ENCODE peak calls at places on chromosomes 3 and 15, in eight cellular contexts. One of them, this sample, is unnamed.

GRCh38 chr3:53773330-53773583 is 73.0 kb downstream of the CHDH start:
- DNase-seq in A549: no peak
- DNase-seq in neural crest cell: no peak
- DNase-seq in GM10248: no peak
- DNase-seq in NB4: no peak
- DNase-seq in cardiac fibroblast: no peak
- DNase-seq in HCT116: no peak
- DNase-seq in right atrium auricular region: no peak
- DNase-seq in this sample: no peak

GRCh38 chr15:99594916-99595315 is 29.1 kb downstream of the MEF2A start:
- DNase-seq in GM10248: no peak
- DNase-seq in right atrium auricular region: no peak
- DNase-seq in HCT116: no peak
- DNase-seq in neural crest cell: no peak
- DNase-seq in A549: no peak
- DNase-seq in NB4: no peak
- DNase-seq in cardiac fibroblast: no peak
- DNase-seq in this sample: no peak

GRCh38 chr3:173744479-173744878 is 346.9 kb downstream of the NLGN1 start:
- DNase-seq in HCT116: no peak
- DNase-seq in neural crest cell: no peak
- DNase-seq in GM10248: no peak
- DNase-seq in A549: no peak
- DNase-seq in cardiac fibroblast: no peak
- DNase-seq in NB4: no peak
- DNase-seq in right atrium auricular region: no peak
- DNase-seq in this sample: no peak

GRCh38 chr3:114213669-114214541 is 23.5 kb downstream of the ZNF80 start:
- DNase-seq in neural crest cell: no peak
- DNase-seq in A549: peak
- DNase-seq in right atrium auricular region: no peak
- DNase-seq in cardiac fibroblast: peak
- DNase-seq in HCT116: no peak
- DNase-seq in GM10248: peak
- DNase-seq in NB4: peak
- DNase-seq in this sample: peak

GRCh38 chr3:189981668-189982067 is 139.0 kb downstream of the P3H2 start:
- DNase-seq in NB4: no peak
- DNase-seq in cardiac fibroblast: peak
- DNase-seq in HCT116: no peak
- DNase-seq in GM10248: no peak
- DNase-seq in A549: peak
- DNase-seq in right atrium auricular region: no peak
- DNase-seq in neural crest cell: no peak
- DNase-seq in this sample: no peak

GRCh38 chr3:168048414-168049330 is 47.1 kb downstream of the GOLIM4 start:
- DNase-seq in cardiac fibroblast: no peak
- DNase-seq in NB4: no peak
- DNase-seq in GM10248: no peak
- DNase-seq in right atrium auricular region: no peak
- DNase-seq in neural crest cell: no peak
- DNase-seq in A549: no peak
- DNase-seq in HCT116: no peak
- DNase-seq in this sample: no peak

GRCh38 chr3:152620395-152620794 is 214.5 kb upstream of the P2RY1 start:
- DNase-seq in neural crest cell: no peak
- DNase-seq in NB4: no peak
- DNase-seq in GM10248: no peak
- DNase-seq in right atrium auricular region: no peak
- DNase-seq in A549: no peak
- DNase-seq in cardiac fibroblast: no peak
- DNase-seq in HCT116: no peak
- DNase-seq in this sample: no peak

GRCh38 chr3:179450321-179450720 is 949 bp downstream of the GNB4 start:
- DNase-seq in HCT116: no peak
- DNase-seq in NB4: peak
- DNase-seq in cardiac fibroblast: peak
- DNase-seq in right atrium auricular region: no peak
- DNase-seq in neural crest cell: no peak
- DNase-seq in A549: no peak
- DNase-seq in GM10248: no peak
- DNase-seq in this sample: peak

GRCh38 chr3:178439504-178439903 is 96.7 kb upstream of the KCNMB2 start:
- DNase-seq in right atrium auricular region: no peak
- DNase-seq in A549: peak
- DNase-seq in HCT116: no peak
- DNase-seq in cardiac fibroblast: peak
- DNase-seq in neural crest cell: no peak
- DNase-seq in NB4: no peak
- DNase-seq in GM10248: peak
- DNase-seq in this sample: no peak

GRCh38 chr3:13894096-13894811 is 14.4 kb upstream of the WNT7A start:
- DNase-seq in HCT116: no peak
- DNase-seq in cardiac fibroblast: no peak
- DNase-seq in neural crest cell: no peak
- DNase-seq in NB4: no peak
- DNase-seq in right atrium auricular region: no peak
- DNase-seq in GM10248: no peak
- DNase-seq in A549: no peak
- DNase-seq in this sample: peak

GRCh38 chr3:190517696-190518095 is 3.8 kb downstream of the IL1RAP start:
- DNase-seq in GM10248: no peak
- DNase-seq in NB4: peak
- DNase-seq in HCT116: no peak
- DNase-seq in neural crest cell: no peak
- DNase-seq in A549: peak
- DNase-seq in cardiac fibroblast: peak
- DNase-seq in right atrium auricular region: no peak
- DNase-seq in this sample: no peak

GRCh38 chr15:31016446-31016915 is 25.1 kb upstream of the MTMR10 start:
- DNase-seq in NB4: no peak
- DNase-seq in cardiac fibroblast: peak
- DNase-seq in neural crest cell: no peak
- DNase-seq in HCT116: no peak
- DNase-seq in GM10248: no peak
- DNase-seq in right atrium auricular region: no peak
- DNase-seq in A549: no peak
- DNase-seq in this sample: no peak

GRCh38 chr3:52216585-52217408 is 8.6 kb downstream of the TLR9 start:
- DNase-seq in cardiac fibroblast: peak
- DNase-seq in A549: no peak
- DNase-seq in HCT116: peak
- DNase-seq in GM10248: no peak
- DNase-seq in right atrium auricular region: peak
- DNase-seq in neural crest cell: no peak
- DNase-seq in NB4: peak
- DNase-seq in this sample: no peak

GRCh38 chr15:85100186-85100937 is 118.7 kb downstream of the PDE8A start:
- DNase-seq in NB4: peak
- DNase-seq in neural crest cell: no peak
- DNase-seq in HCT116: no peak
- DNase-seq in A549: no peak
- DNase-seq in right atrium auricular region: no peak
- DNase-seq in cardiac fibroblast: no peak
- DNase-seq in GM10248: no peak
- DNase-seq in this sample: no peak

GRCh38 chr15:47781527-47781926 is 64.2 kb downstream of the SEMA6D start:
- DNase-seq in A549: no peak
- DNase-seq in right atrium auricular region: no peak
- DNase-seq in GM10248: no peak
- DNase-seq in HCT116: no peak
- DNase-seq in NB4: no peak
- DNase-seq in neural crest cell: no peak
- DNase-seq in cardiac fibroblast: no peak
- DNase-seq in this sample: no peak

GRCh38 chr15:64134322-64134829 is 17.2 kb upstream of the SNX22 start:
- DNase-seq in GM10248: no peak
- DNase-seq in right atrium auricular region: no peak
- DNase-seq in NB4: no peak
- DNase-seq in neural crest cell: no peak
- DNase-seq in A549: no peak
- DNase-seq in cardiac fibroblast: peak
- DNase-seq in HCT116: no peak
- DNase-seq in this sample: no peak

GRCh38 chr3:103083848-103084631 is 649.2 kb downstream of the ZPLD1 start:
- DNase-seq in right atrium auricular region: no peak
- DNase-seq in GM10248: no peak
- DNase-seq in cardiac fibroblast: no peak
- DNase-seq in NB4: no peak
- DNase-seq in HCT116: no peak
- DNase-seq in neural crest cell: no peak
- DNase-seq in A549: no peak
- DNase-seq in this sample: no peak

GRCh38 chr3:32104492-32104891 is 1.9 kb upstream of the GPD1L start:
- DNase-seq in NB4: no peak
- DNase-seq in cardiac fibroblast: no peak
- DNase-seq in GM10248: no peak
- DNase-seq in A549: peak
- DNase-seq in HCT116: no peak
- DNase-seq in right atrium auricular region: no peak
- DNase-seq in neural crest cell: no peak
- DNase-seq in this sample: no peak

GRCh38 chr15:98003528-98003927 is 43.0 kb downstream of the ARRDC4 start:
- DNase-seq in NB4: no peak
- DNase-seq in right atrium auricular region: no peak
- DNase-seq in GM10248: no peak
- DNase-seq in A549: no peak
- DNase-seq in cardiac fibroblast: no peak
- DNase-seq in neural crest cell: no peak
- DNase-seq in HCT116: no peak
- DNase-seq in this sample: no peak

GRCh38 chr15:70562906-70563305 is 200.5 kb downstream of the UACA start:
- DNase-seq in NB4: no peak
- DNase-seq in A549: no peak
- DNase-seq in neural crest cell: no peak
- DNase-seq in HCT116: no peak
- DNase-seq in right atrium auricular region: no peak
- DNase-seq in GM10248: no peak
- DNase-seq in cardiac fibroblast: no peak
- DNase-seq in this sample: no peak

GRCh38 chr15:70563561-70564095 is 199.7 kb downstream of the UACA start:
- DNase-seq in HCT116: no peak
- DNase-seq in NB4: no peak
- DNase-seq in right atrium auricular region: no peak
- DNase-seq in cardiac fibroblast: no peak
- DNase-seq in neural crest cell: no peak
- DNase-seq in A549: no peak
- DNase-seq in GM10248: no peak
- DNase-seq in this sample: no peak

GRCh38 chr15:70566989-70567388 is 196.4 kb downstream of the UACA start:
- DNase-seq in neural crest cell: no peak
- DNase-seq in NB4: no peak
- DNase-seq in cardiac fibroblast: no peak
- DNase-seq in A549: no peak
- DNase-seq in GM10248: no peak
- DNase-seq in HCT116: no peak
- DNase-seq in right atrium auricular region: no peak
- DNase-seq in this sample: no peak

GRCh38 chr15:70569139-70569717 is 194.1 kb downstream of the UACA start:
- DNase-seq in NB4: peak
- DNase-seq in A549: peak
- DNase-seq in right atrium auricular region: no peak
- DNase-seq in neural crest cell: no peak
- DNase-seq in HCT116: peak
- DNase-seq in cardiac fibroblast: peak
- DNase-seq in GM10248: no peak
- DNase-seq in this sample: no peak

GRCh38 chr15:70566047-70566835 is 197.1 kb downstream of the UACA start:
- DNase-seq in NB4: no peak
- DNase-seq in A549: no peak
- DNase-seq in right atrium auricular region: no peak
- DNase-seq in GM10248: no peak
- DNase-seq in HCT116: no peak
- DNase-seq in neural crest cell: no peak
- DNase-seq in cardiac fibroblast: no peak
- DNase-seq in this sample: no peak
- TF ChIP-seq CTCF in NB4: no peak
- TF ChIP-seq CTCF in A549: no peak
- TF ChIP-seq CTCF in right atrium auricular region: no peak
- TF ChIP-seq CTCF in GM10248: no peak
- TF ChIP-seq CTCF in HCT116: no peak
- TF ChIP-seq CTCF in neural crest cell: no peak
- TF ChIP-seq CTCF in cardiac fibroblast: no peak
- TF ChIP-seq CTCF in this sample: no peak

GRCh38 chr3:183515968-183516851 is 39.3 kb downstream of the KLHL6 start:
- DNase-seq in neural crest cell: no peak
- DNase-seq in cardiac fibroblast: no peak
- DNase-seq in GM10248: peak
- DNase-seq in right atrium auricular region: no peak
- DNase-seq in NB4: peak
- DNase-seq in A549: no peak
- DNase-seq in HCT116: no peak
- DNase-seq in this sample: peak
- TF ChIP-seq CTCF in neural crest cell: no peak
- TF ChIP-seq CTCF in cardiac fibroblast: no peak
- TF ChIP-seq CTCF in GM10248: peak
- TF ChIP-seq CTCF in right atrium auricular region: no peak
- TF ChIP-seq CTCF in NB4: no peak
- TF ChIP-seq CTCF in A549: no peak
- TF ChIP-seq CTCF in HCT116: no peak
- TF ChIP-seq CTCF in this sample: no peak

GRCh38 chr3:71858493-71859127 is 73.7 kb upstream of the PROK2 start:
- DNase-seq in NB4: no peak
- DNase-seq in right atrium auricular region: no peak
- DNase-seq in cardiac fibroblast: no peak
- DNase-seq in GM10248: no peak
- DNase-seq in neural crest cell: no peak
- DNase-seq in HCT116: no peak
- DNase-seq in A549: no peak
- DNase-seq in this sample: no peak

GRCh38 chr3:71863563-71864190 is 78.7 kb upstream of the PROK2 start:
- DNase-seq in cardiac fibroblast: no peak
- DNase-seq in right atrium auricular region: no peak
- DNase-seq in GM10248: no peak
- DNase-seq in NB4: no peak
- DNase-seq in A549: no peak
- DNase-seq in HCT116: no peak
- DNase-seq in neural crest cell: no peak
- DNase-seq in this sample: no peak

GRCh38 chr3:71862374-71863145 is 77.6 kb upstream of the PROK2 start:
- DNase-seq in A549: no peak
- DNase-seq in right atrium auricular region: no peak
- DNase-seq in HCT116: no peak
- DNase-seq in cardiac fibroblast: no peak
- DNase-seq in GM10248: no peak
- DNase-seq in neural crest cell: no peak
- DNase-seq in NB4: no peak
- DNase-seq in this sample: no peak

GRCh38 chr3:71857926-71858325 is 73.0 kb upstream of the PROK2 start:
- DNase-seq in HCT116: no peak
- DNase-seq in NB4: no peak
- DNase-seq in GM10248: no peak
- DNase-seq in A549: no peak
- DNase-seq in cardiac fibroblast: no peak
- DNase-seq in right atrium auricular region: no peak
- DNase-seq in neural crest cell: no peak
- DNase-seq in this sample: no peak

GRCh38 chr3:71859128-71859519 is 74.2 kb upstream of the PROK2 start:
- DNase-seq in GM10248: no peak
- DNase-seq in neural crest cell: no peak
- DNase-seq in HCT116: peak
- DNase-seq in cardiac fibroblast: peak
- DNase-seq in right atrium auricular region: no peak
- DNase-seq in A549: peak
- DNase-seq in NB4: peak
- DNase-seq in this sample: no peak
- TF ChIP-seq CTCF in GM10248: peak
- TF ChIP-seq CTCF in neural crest cell: peak
- TF ChIP-seq CTCF in HCT116: peak
- TF ChIP-seq CTCF in cardiac fibroblast: no peak
- TF ChIP-seq CTCF in right atrium auricular region: peak
- TF ChIP-seq CTCF in A549: peak
- TF ChIP-seq CTCF in NB4: peak
- TF ChIP-seq CTCF in this sample: no peak

GRCh38 chr15:72770673-72771328 is 12.8 kb downstream of the ADPGK start:
- DNase-seq in A549: peak
- DNase-seq in GM10248: no peak
- DNase-seq in neural crest cell: no peak
- DNase-seq in right atrium auricular region: no peak
- DNase-seq in cardiac fibroblast: no peak
- DNase-seq in HCT116: no peak
- DNase-seq in NB4: no peak
- DNase-seq in this sample: no peak
- TF ChIP-seq CTCF in A549: no peak
- TF ChIP-seq CTCF in GM10248: no peak
- TF ChIP-seq CTCF in neural crest cell: peak
- TF ChIP-seq CTCF in right atrium auricular region: no peak
- TF ChIP-seq CTCF in cardiac fibroblast: peak
- TF ChIP-seq CTCF in HCT116: no peak
- TF ChIP-seq CTCF in NB4: no peak
- TF ChIP-seq CTCF in this sample: no peak